ENCODE peak calls at places on chromosomes 13 and 19, in nine cellular contexts. One of them, this sample, is unnamed.

GRCh38 chr19:21482863-21483276 is 22.5 kb upstream of the ZNF429 start:
- DNase-seq in left ventricle myocardium inferior: peak; percentile 63
- DNase-seq in mesendoderm: peak; percentile 79
- DNase-seq in tibial artery: no peak
- DNase-seq in endodermal cell: peak; percentile 80
- DNase-seq in PC-9: peak; percentile 30
- DNase-seq in brain microvascular endothelial cell: no peak
- DNase-seq in cardiac muscle cell: peak; percentile 55
- DNase-seq in PC-3: peak; percentile 22
- DNase-seq in this sample: no peak

GRCh38 chr19:20103091-20103501 is 25.3 kb downstream of the ZNF90 start:
- DNase-seq in left ventricle myocardium inferior: no peak
- DNase-seq in mesendoderm: peak; percentile 91
- DNase-seq in tibial artery: no peak
- DNase-seq in endodermal cell: peak; percentile 55
- DNase-seq in PC-9: no peak
- DNase-seq in brain microvascular endothelial cell: no peak
- DNase-seq in cardiac muscle cell: no peak
- DNase-seq in PC-3: no peak
- DNase-seq in this sample: no peak

GRCh38 chr19:55688422-55689218 is 13.6 kb downstream of the EPN1 start:
- DNase-seq in left ventricle myocardium inferior: peak; percentile 14
- DNase-seq in mesendoderm: no peak
- DNase-seq in tibial artery: no peak
- DNase-seq in endodermal cell: no peak
- DNase-seq in PC-9: no peak
- DNase-seq in brain microvascular endothelial cell: no peak
- DNase-seq in cardiac muscle cell: no peak
- DNase-seq in PC-3: no peak
- DNase-seq in this sample: no peak

GRCh38 chr13:45541806-45542205 is 73.7 kb downstream of the ERICH6B start:
- DNase-seq in left ventricle myocardium inferior: no peak
- DNase-seq in mesendoderm: no peak
- DNase-seq in tibial artery: no peak
- DNase-seq in endodermal cell: no peak
- DNase-seq in PC-9: no peak
- DNase-seq in brain microvascular endothelial cell: no peak
- DNase-seq in cardiac muscle cell: no peak
- DNase-seq in PC-3: no peak
- DNase-seq in this sample: no peak

GRCh38 chr19:1116726-1117581 is 13.2 kb downstream of the GPX4 start:
- DNase-seq in left ventricle myocardium inferior: no peak
- DNase-seq in mesendoderm: no peak
- DNase-seq in tibial artery: no peak
- DNase-seq in endodermal cell: peak; percentile 73
- DNase-seq in PC-9: no peak
- DNase-seq in brain microvascular endothelial cell: no peak
- DNase-seq in cardiac muscle cell: no peak
- DNase-seq in PC-3: no peak
- DNase-seq in this sample: no peak

GRCh38 chr13:80931766-80932165 is 590.8 kb upstream of the SPRY2 start:
- DNase-seq in left ventricle myocardium inferior: no peak
- DNase-seq in mesendoderm: no peak
- DNase-seq in tibial artery: no peak
- DNase-seq in endodermal cell: no peak
- DNase-seq in PC-9: no peak
- DNase-seq in brain microvascular endothelial cell: no peak
- DNase-seq in cardiac muscle cell: no peak
- DNase-seq in PC-3: no peak
- DNase-seq in this sample: no peak

GRCh38 chr13:101736551-101736950 is 284.1 kb downstream of the ITGBL1 start:
- DNase-seq in left ventricle myocardium inferior: no peak
- DNase-seq in mesendoderm: peak; percentile 36
- DNase-seq in tibial artery: no peak
- DNase-seq in endodermal cell: no peak
- DNase-seq in PC-9: no peak
- DNase-seq in brain microvascular endothelial cell: no peak
- DNase-seq in cardiac muscle cell: no peak
- DNase-seq in PC-3: no peak
- DNase-seq in this sample: no peak

GRCh38 chr19:38216785-38217746 is 7.0 kb downstream of the DPF1 start:
- DNase-seq in left ventricle myocardium inferior: no peak
- DNase-seq in mesendoderm: no peak
- DNase-seq in tibial artery: no peak
- DNase-seq in endodermal cell: no peak
- DNase-seq in PC-9: no peak
- DNase-seq in brain microvascular endothelial cell: no peak
- DNase-seq in cardiac muscle cell: no peak
- DNase-seq in PC-3: no peak
- DNase-seq in this sample: no peak

GRCh38 chr19:53112286-53112685 is 9.1 kb upstream of the ZNF160 start:
- DNase-seq in left ventricle myocardium inferior: no peak
- DNase-seq in mesendoderm: no peak
- DNase-seq in tibial artery: no peak
- DNase-seq in endodermal cell: no peak
- DNase-seq in PC-9: no peak
- DNase-seq in brain microvascular endothelial cell: peak; percentile 42
- DNase-seq in cardiac muscle cell: no peak
- DNase-seq in PC-3: peak; percentile 31
- DNase-seq in this sample: no peak

GRCh38 chr13:65112123-65113075 is 2117.7 kb downstream of the PCDH9 start:
- DNase-seq in left ventricle myocardium inferior: no peak
- DNase-seq in mesendoderm: no peak
- DNase-seq in tibial artery: no peak
- DNase-seq in endodermal cell: no peak
- DNase-seq in PC-9: no peak
- DNase-seq in brain microvascular endothelial cell: peak; percentile 29
- DNase-seq in cardiac muscle cell: no peak
- DNase-seq in PC-3: peak; percentile 63
- DNase-seq in this sample: peak; percentile 55

GRCh38 chr13:101416181-101417042 is at the start of gene NALCN:
- DNase-seq in left ventricle myocardium inferior: peak; percentile 22
- DNase-seq in mesendoderm: peak; percentile 18
- DNase-seq in tibial artery: no peak
- DNase-seq in endodermal cell: peak; percentile 78
- DNase-seq in PC-9: peak; percentile 55
- DNase-seq in brain microvascular endothelial cell: no peak
- DNase-seq in cardiac muscle cell: peak; percentile 55
- DNase-seq in PC-3: peak; percentile 39
- DNase-seq in this sample: peak; percentile 31

GRCh38 chr13:27524981-27525975 is 74.9 kb upstream of the MTIF3 start:
- DNase-seq in left ventricle myocardium inferior: no peak
- DNase-seq in mesendoderm: no peak
- DNase-seq in tibial artery: no peak
- DNase-seq in endodermal cell: no peak
- DNase-seq in PC-9: no peak
- DNase-seq in brain microvascular endothelial cell: no peak
- DNase-seq in cardiac muscle cell: no peak
- DNase-seq in PC-3: no peak
- DNase-seq in this sample: no peak

GRCh38 chr13:57680609-57681008 is 49.1 kb downstream of the PCDH17 start:
- DNase-seq in left ventricle myocardium inferior: no peak
- DNase-seq in mesendoderm: no peak
- DNase-seq in tibial artery: no peak
- DNase-seq in endodermal cell: no peak
- DNase-seq in PC-9: no peak
- DNase-seq in brain microvascular endothelial cell: no peak
- DNase-seq in cardiac muscle cell: no peak
- DNase-seq in PC-3: no peak
- DNase-seq in this sample: no peak

GRCh38 chr13:24683833-24684599 is 3.8 kb downstream of the ATP12A start:
- DNase-seq in left ventricle myocardium inferior: peak; percentile 46
- DNase-seq in mesendoderm: peak; percentile 90
- DNase-seq in tibial artery: peak; percentile 54
- DNase-seq in endodermal cell: peak; percentile 95
- DNase-seq in PC-9: peak; percentile 51
- DNase-seq in brain microvascular endothelial cell: peak; percentile 29
- DNase-seq in cardiac muscle cell: peak; percentile 80
- DNase-seq in PC-3: peak; percentile 52
- DNase-seq in this sample: peak; percentile 66

GRCh38 chr19:10346509-10346908 is 7.1 kb upstream of the ICAM3 start:
- DNase-seq in left ventricle myocardium inferior: no peak
- DNase-seq in mesendoderm: no peak
- DNase-seq in tibial artery: no peak
- DNase-seq in endodermal cell: no peak
- DNase-seq in PC-9: no peak
- DNase-seq in brain microvascular endothelial cell: peak; percentile 13
- DNase-seq in cardiac muscle cell: no peak
- DNase-seq in PC-3: no peak
- DNase-seq in this sample: no peak

GRCh38 chr19:48608798-48609263 is 2.3 kb downstream of the SPACA4 start:
- DNase-seq in left ventricle myocardium inferior: no peak
- DNase-seq in mesendoderm: peak; percentile 68
- DNase-seq in tibial artery: no peak
- DNase-seq in endodermal cell: peak; percentile 87
- DNase-seq in PC-9: peak; percentile 39
- DNase-seq in brain microvascular endothelial cell: peak; percentile 33
- DNase-seq in cardiac muscle cell: no peak
- DNase-seq in PC-3: peak; percentile 35
- DNase-seq in this sample: peak; percentile 39

GRCh38 chr13:50686547-50686946 is 156.9 kb downstream of the DLEU7 start:
- DNase-seq in left ventricle myocardium inferior: no peak
- DNase-seq in mesendoderm: no peak
- DNase-seq in tibial artery: no peak
- DNase-seq in endodermal cell: no peak
- DNase-seq in PC-9: no peak
- DNase-seq in brain microvascular endothelial cell: no peak
- DNase-seq in cardiac muscle cell: no peak
- DNase-seq in PC-3: no peak
- DNase-seq in this sample: no peak

GRCh38 chr13:44713793-44714469 is 137.8 kb upstream of the TSC22D1 start:
- DNase-seq in left ventricle myocardium inferior: no peak
- DNase-seq in mesendoderm: peak; percentile 95
- DNase-seq in tibial artery: peak; percentile 43
- DNase-seq in endodermal cell: peak; percentile 76
- DNase-seq in PC-9: peak; percentile 79
- DNase-seq in brain microvascular endothelial cell: peak; percentile 96
- DNase-seq in cardiac muscle cell: no peak
- DNase-seq in PC-3: peak; percentile 92
- DNase-seq in this sample: peak; percentile 88

DNA sequence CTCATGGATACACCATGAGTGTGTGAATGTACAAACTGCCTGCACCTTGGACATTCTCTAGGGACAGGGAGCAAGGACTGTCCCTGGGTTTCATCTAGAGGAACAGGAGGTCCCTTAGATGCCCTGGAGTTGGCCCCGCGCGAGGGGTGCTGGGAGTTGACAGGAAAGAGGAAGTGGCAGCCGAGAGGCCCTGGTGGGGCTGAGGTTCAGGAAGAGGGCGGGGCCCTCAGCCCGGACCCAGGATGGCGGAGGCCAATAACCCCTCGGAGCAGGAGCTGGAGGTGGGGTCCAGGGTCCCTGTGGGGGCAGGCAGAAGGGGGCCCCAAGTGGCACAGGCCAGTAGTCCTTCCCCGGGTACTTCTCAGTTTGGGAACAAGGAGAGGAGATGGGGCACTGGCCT is 6.9 kb downstream of the PKN1 start:
- DNase-seq in left ventricle myocardium inferior: peak; percentile 82
- DNase-seq in mesendoderm: no peak
- DNase-seq in tibial artery: peak; percentile 80
- DNase-seq in endodermal cell: no peak
- DNase-seq in PC-9: no peak
- DNase-seq in brain microvascular endothelial cell: no peak
- DNase-seq in cardiac muscle cell: no peak
- DNase-seq in PC-3: no peak
- DNase-seq in this sample: no peak
- H3K27ac ChIP-seq in left ventricle myocardium inferior: peak overlapping the region; percentile 97
- H3K27ac ChIP-seq in mesendoderm: no peak overlapping the region
- H3K27ac ChIP-seq in tibial artery: no peak overlapping the region
- H3K27ac ChIP-seq in endodermal cell: no peak overlapping the region
- H3K27ac ChIP-seq in PC-9: no peak overlapping the region
- H3K27ac ChIP-seq in brain microvascular endothelial cell: peak overlapping the region; percentile 27
- H3K27ac ChIP-seq in cardiac muscle cell: no peak overlapping the region
- H3K27ac ChIP-seq in PC-3: no peak overlapping the region
- H3K27ac ChIP-seq in this sample: no peak overlapping the region

GRCh38 chr13:112692104-112692503 is 2.3 kb downstream of the ATP11A start:
- DNase-seq in left ventricle myocardium inferior: no peak
- DNase-seq in mesendoderm: no peak
- DNase-seq in tibial artery: no peak
- DNase-seq in endodermal cell: no peak
- DNase-seq in PC-9: no peak
- DNase-seq in brain microvascular endothelial cell: no peak
- DNase-seq in cardiac muscle cell: no peak
- DNase-seq in PC-3: no peak
- DNase-seq in this sample: no peak
- H3K4me3 ChIP-seq in left ventricle myocardium inferior: peak overlapping the region; percentile 99
- H3K4me3 ChIP-seq in mesendoderm: no peak overlapping the region
- H3K4me3 ChIP-seq in tibial artery: no peak overlapping the region
- H3K4me3 ChIP-seq in endodermal cell: peak overlapping the region; percentile 94
- H3K4me3 ChIP-seq in PC-9: peak overlapping the region; percentile 97
- H3K4me3 ChIP-seq in brain microvascular endothelial cell: no peak overlapping the region
- H3K4me3 ChIP-seq in cardiac muscle cell: peak overlapping the region; percentile 99
- H3K4me3 ChIP-seq in PC-3: peak overlapping the region; percentile 85
- H3K4me3 ChIP-seq in this sample: no peak overlapping the region

GRCh38 chr13:48431431-48431830 is 18.5 kb upstream of the LPAR6 start:
- DNase-seq in left ventricle myocardium inferior: no peak
- DNase-seq in mesendoderm: no peak
- DNase-seq in tibial artery: no peak
- DNase-seq in endodermal cell: no peak
- DNase-seq in PC-9: no peak
- DNase-seq in brain microvascular endothelial cell: no peak
- DNase-seq in cardiac muscle cell: no peak
- DNase-seq in PC-3: no peak
- DNase-seq in this sample: peak; percentile 8
- H3K27ac ChIP-seq in left ventricle myocardium inferior: peak overlapping the region; percentile 63
- H3K27ac ChIP-seq in mesendoderm: no peak overlapping the region
- H3K27ac ChIP-seq in tibial artery: peak overlapping the region; percentile 63
- H3K27ac ChIP-seq in endodermal cell: no peak overlapping the region
- H3K27ac ChIP-seq in PC-9: no peak overlapping the region
- H3K27ac ChIP-seq in brain microvascular endothelial cell: peak overlapping the region; percentile 56
- H3K27ac ChIP-seq in cardiac muscle cell: peak overlapping the region; percentile 37
- H3K27ac ChIP-seq in PC-3: no peak overlapping the region
- H3K27ac ChIP-seq in this sample: peak overlapping the region; percentile 2

GRCh38 chr19:5337886-5338595 is 2.6 kb downstream of the PTPRS start:
- DNase-seq in left ventricle myocardium inferior: no peak
- DNase-seq in mesendoderm: no peak
- DNase-seq in tibial artery: no peak
- DNase-seq in endodermal cell: peak; percentile 55
- DNase-seq in PC-9: no peak
- DNase-seq in brain microvascular endothelial cell: no peak
- DNase-seq in cardiac muscle cell: no peak
- DNase-seq in PC-3: no peak
- DNase-seq in this sample: no peak

GRCh38 chr19:5335593-5335992 is 5.0 kb downstream of the PTPRS start:
- DNase-seq in left ventricle myocardium inferior: no peak
- DNase-seq in mesendoderm: no peak
- DNase-seq in tibial artery: no peak
- DNase-seq in endodermal cell: no peak
- DNase-seq in PC-9: no peak
- DNase-seq in brain microvascular endothelial cell: no peak
- DNase-seq in cardiac muscle cell: no peak
- DNase-seq in PC-3: no peak
- DNase-seq in this sample: no peak

GRCh38 chr19:5338661-5339469 is 1.7 kb downstream of the PTPRS start:
- DNase-seq in left ventricle myocardium inferior: no peak
- DNase-seq in mesendoderm: peak; percentile 84
- DNase-seq in tibial artery: no peak
- DNase-seq in endodermal cell: peak; percentile 82
- DNase-seq in PC-9: no peak
- DNase-seq in brain microvascular endothelial cell: no peak
- DNase-seq in cardiac muscle cell: peak; percentile 73
- DNase-seq in PC-3: no peak
- DNase-seq in this sample: no peak

GRCh38 chr19:5336195-5336965 is 4.2 kb downstream of the PTPRS start:
- DNase-seq in left ventricle myocardium inferior: no peak
- DNase-seq in mesendoderm: no peak
- DNase-seq in tibial artery: no peak
- DNase-seq in endodermal cell: no peak
- DNase-seq in PC-9: no peak
- DNase-seq in brain microvascular endothelial cell: no peak
- DNase-seq in cardiac muscle cell: no peak
- DNase-seq in PC-3: no peak
- DNase-seq in this sample: no peak

GRCh38 chr19:5337126-5337525 is 3.5 kb downstream of the PTPRS start:
- DNase-seq in left ventricle myocardium inferior: no peak
- DNase-seq in mesendoderm: no peak
- DNase-seq in tibial artery: no peak
- DNase-seq in endodermal cell: no peak
- DNase-seq in PC-9: no peak
- DNase-seq in brain microvascular endothelial cell: no peak
- DNase-seq in cardiac muscle cell: no peak
- DNase-seq in PC-3: no peak
- DNase-seq in this sample: no peak
- H3K4me3 ChIP-seq in left ventricle myocardium inferior: no peak overlapping the region
- H3K4me3 ChIP-seq in mesendoderm: no peak overlapping the region
- H3K4me3 ChIP-seq in tibial artery: no peak overlapping the region
- H3K4me3 ChIP-seq in endodermal cell: no peak overlapping the region
- H3K4me3 ChIP-seq in PC-9: no peak overlapping the region
- H3K4me3 ChIP-seq in brain microvascular endothelial cell: no peak overlapping the region
- H3K4me3 ChIP-seq in cardiac muscle cell: no peak overlapping the region
- H3K4me3 ChIP-seq in PC-3: no peak overlapping the region
- H3K4me3 ChIP-seq in this sample: no peak overlapping the region

This sample was measured in SJSA1.